ENCODE peak calls at places on chromosomes 12 and 14, in eight cellular contexts. One of them, this sample, is unnamed.

GRCh38 chr12:22656835-22657234 is 31.9 kb downstream of the ETNK1 start:
- DNase-seq in thoracic aorta: no peak
- DNase-seq in A549: no peak
- DNase-seq in endothelial cell of umbilical vein: no peak
- DNase-seq in transverse colon: no peak
- DNase-seq in ovary: no peak
- DNase-seq in IMR-90: no peak
- DNase-seq in tibial artery: no peak
- DNase-seq in this sample: no peak

GRCh38 chr14:54651018-54651351 is 84.1 kb downstream of the SAMD4A start:
- DNase-seq in IMR-90: no peak
- DNase-seq in thoracic aorta: no peak
- DNase-seq in A549: peak; percentile 19
- DNase-seq in tibial artery: no peak
- DNase-seq in transverse colon: no peak
- DNase-seq in endothelial cell of umbilical vein: peak; percentile 41
- DNase-seq in ovary: no peak
- DNase-seq in this sample: no peak

GRCh38 chr12:125114365-125115141 is 49.3 kb downstream of the AACS start:
- DNase-seq in IMR-90: no peak
- DNase-seq in tibial artery: no peak
- DNase-seq in ovary: no peak
- DNase-seq in thoracic aorta: no peak
- DNase-seq in A549: no peak
- DNase-seq in endothelial cell of umbilical vein: no peak
- DNase-seq in transverse colon: no peak
- DNase-seq in this sample: no peak

GRCh38 chr12:98745578-98746391 is 100.7 kb downstream of the APAF1 start:
- DNase-seq in transverse colon: no peak
- DNase-seq in thoracic aorta: no peak
- DNase-seq in endothelial cell of umbilical vein: peak; percentile 39
- DNase-seq in IMR-90: peak; percentile 11
- DNase-seq in ovary: peak; percentile 41
- DNase-seq in A549: no peak
- DNase-seq in tibial artery: no peak
- DNase-seq in this sample: no peak

GRCh38 chr12:2112401-2112800 is 59.6 kb downstream of the CACNA1C start:
- DNase-seq in A549: no peak
- DNase-seq in endothelial cell of umbilical vein: no peak
- DNase-seq in tibial artery: peak; percentile 28
- DNase-seq in IMR-90: no peak
- DNase-seq in transverse colon: peak; percentile 38
- DNase-seq in ovary: no peak
- DNase-seq in thoracic aorta: no peak
- DNase-seq in this sample: no peak

GRCh38 chr14:90499121-90499520 is 102.3 kb downstream of the CALM1 start:
- DNase-seq in endothelial cell of umbilical vein: no peak
- DNase-seq in A549: no peak
- DNase-seq in transverse colon: no peak
- DNase-seq in tibial artery: peak; percentile 31
- DNase-seq in IMR-90: no peak
- DNase-seq in ovary: no peak
- DNase-seq in thoracic aorta: no peak
- DNase-seq in this sample: peak; percentile 27

GRCh38 chr12:29088611-29089219 is 60.4 kb upstream of the FAR2 start:
- DNase-seq in IMR-90: peak; percentile 16
- DNase-seq in tibial artery: no peak
- DNase-seq in A549: peak; percentile 4
- DNase-seq in thoracic aorta: no peak
- DNase-seq in endothelial cell of umbilical vein: peak; percentile 53
- DNase-seq in transverse colon: no peak
- DNase-seq in ovary: no peak
- DNase-seq in this sample: no peak

GRCh38 chr12:2301531-2302461 is 249.0 kb downstream of the CACNA1C start:
- DNase-seq in A549: no peak
- DNase-seq in tibial artery: peak; percentile 95
- DNase-seq in transverse colon: no peak
- DNase-seq in IMR-90: peak; percentile 80
- DNase-seq in thoracic aorta: peak; percentile 46
- DNase-seq in ovary: no peak
- DNase-seq in endothelial cell of umbilical vein: no peak
- DNase-seq in this sample: peak; percentile 90

GRCh38 chr12:67726868-67727267 is 78.3 kb downstream of the DYRK2 start:
- DNase-seq in tibial artery: no peak
- DNase-seq in A549: no peak
- DNase-seq in ovary: no peak
- DNase-seq in IMR-90: no peak
- DNase-seq in endothelial cell of umbilical vein: no peak
- DNase-seq in thoracic aorta: no peak
- DNase-seq in transverse colon: no peak
- DNase-seq in this sample: no peak

GRCh38 chr14:88518592-88519512 is 36.0 kb downstream of the PTPN21 start:
- DNase-seq in tibial artery: no peak
- DNase-seq in transverse colon: no peak
- DNase-seq in thoracic aorta: no peak
- DNase-seq in IMR-90: peak; percentile 88
- DNase-seq in endothelial cell of umbilical vein: peak; percentile 6
- DNase-seq in ovary: no peak
- DNase-seq in A549: peak; percentile 15
- DNase-seq in this sample: no peak

GRCh38 chr12:62879691-62880090 is 55.3 kb downstream of the PPM1H start:
- DNase-seq in thoracic aorta: no peak
- DNase-seq in transverse colon: no peak
- DNase-seq in tibial artery: no peak
- DNase-seq in ovary: no peak
- DNase-seq in IMR-90: no peak
- DNase-seq in A549: no peak
- DNase-seq in endothelial cell of umbilical vein: no peak
- DNase-seq in this sample: no peak

GRCh38 chr14:38309522-38310262 is 53.8 kb upstream of the CLEC14A start:
- DNase-seq in endothelial cell of umbilical vein: no peak
- DNase-seq in IMR-90: no peak
- DNase-seq in ovary: no peak
- DNase-seq in tibial artery: no peak
- DNase-seq in thoracic aorta: no peak
- DNase-seq in A549: no peak
- DNase-seq in transverse colon: no peak
- DNase-seq in this sample: no peak

GRCh38 chr12:89650239-89650638 is 58.4 kb downstream of the ATP2B1 start:
- DNase-seq in ovary: no peak
- DNase-seq in thoracic aorta: no peak
- DNase-seq in transverse colon: no peak
- DNase-seq in endothelial cell of umbilical vein: no peak
- DNase-seq in tibial artery: no peak
- DNase-seq in A549: no peak
- DNase-seq in IMR-90: peak; percentile 5
- DNase-seq in this sample: no peak

GRCh38 chr14:77598366-77599050 is 17.9 kb downstream of the SPTLC2 start:
- DNase-seq in ovary: no peak
- DNase-seq in tibial artery: no peak
- DNase-seq in A549: no peak
- DNase-seq in IMR-90: no peak
- DNase-seq in endothelial cell of umbilical vein: no peak
- DNase-seq in thoracic aorta: no peak
- DNase-seq in transverse colon: peak; percentile 37
- DNase-seq in this sample: no peak

GRCh38 chr12:92378682-92379479 is 233.2 kb upstream of the BTG1 start:
- DNase-seq in transverse colon: no peak
- DNase-seq in IMR-90: no peak
- DNase-seq in ovary: no peak
- DNase-seq in endothelial cell of umbilical vein: no peak
- DNase-seq in A549: no peak
- DNase-seq in thoracic aorta: no peak
- DNase-seq in tibial artery: no peak
- DNase-seq in this sample: no peak

GRCh38 chr14:95330591-95331370 is 11.1 kb upstream of the CLMN start:
- DNase-seq in ovary: no peak
- DNase-seq in IMR-90: no peak
- DNase-seq in thoracic aorta: no peak
- DNase-seq in endothelial cell of umbilical vein: no peak
- DNase-seq in tibial artery: no peak
- DNase-seq in A549: no peak
- DNase-seq in transverse colon: no peak
- DNase-seq in this sample: no peak

GRCh38 chr12:3130053-3130805 is 53.0 kb downstream of the TSPAN9 start:
- DNase-seq in A549: no peak
- DNase-seq in transverse colon: no peak
- DNase-seq in endothelial cell of umbilical vein: peak; percentile 28
- DNase-seq in IMR-90: peak; percentile 19
- DNase-seq in ovary: no peak
- DNase-seq in thoracic aorta: no peak
- DNase-seq in tibial artery: peak; percentile 72
- DNase-seq in this sample: no peak

DNA sequence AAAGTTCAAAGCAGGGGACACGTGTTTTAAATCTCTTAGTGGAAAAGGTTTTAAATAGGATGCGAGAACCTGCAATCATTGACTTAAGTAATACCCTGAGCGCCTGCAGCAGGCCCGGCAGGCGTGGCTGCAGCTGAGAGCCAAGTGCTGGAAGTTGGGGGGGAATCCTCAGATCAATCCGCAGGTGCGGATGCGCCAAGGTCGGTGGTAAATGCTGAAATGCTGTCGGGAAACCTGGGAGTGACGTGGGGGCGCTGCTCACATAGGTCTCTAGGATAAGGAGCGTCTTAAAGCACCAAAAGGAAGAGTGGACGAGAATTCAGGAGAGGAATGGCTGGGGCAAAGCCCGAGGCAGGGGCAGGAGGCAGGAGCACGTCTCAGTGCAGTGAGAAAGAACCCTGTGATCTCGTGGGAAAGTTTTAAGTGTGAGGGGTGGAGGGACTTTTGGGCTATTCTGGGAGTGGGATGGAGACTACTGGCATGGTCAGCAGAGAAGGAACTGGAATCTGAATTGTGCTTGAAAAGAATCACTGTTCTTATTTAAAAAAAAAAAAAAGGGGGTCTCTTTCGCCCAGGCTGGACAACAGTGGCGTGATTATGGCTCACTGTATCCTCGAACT is 883 bp upstream of the CDCA4 start:
- DNase-seq in endothelial cell of umbilical vein: no peak
- DNase-seq in thoracic aorta: no peak
- DNase-seq in ovary: peak; percentile 31
- DNase-seq in transverse colon: peak; percentile 64
- DNase-seq in IMR-90: peak; percentile 44
- DNase-seq in A549: peak; percentile 84
- DNase-seq in tibial artery: no peak
- DNase-seq in this sample: no peak
- TF ChIP-seq CTCF in endothelial cell of umbilical vein: no peak
- TF ChIP-seq CTCF in thoracic aorta: no peak
- TF ChIP-seq CTCF in ovary: no peak
- TF ChIP-seq CTCF in transverse colon: no peak
- TF ChIP-seq CTCF in IMR-90: no peak
- TF ChIP-seq CTCF in A549: peak; percentile 27
- TF ChIP-seq CTCF in tibial artery: no peak
- TF ChIP-seq CTCF in this sample: no peak

DNA sequence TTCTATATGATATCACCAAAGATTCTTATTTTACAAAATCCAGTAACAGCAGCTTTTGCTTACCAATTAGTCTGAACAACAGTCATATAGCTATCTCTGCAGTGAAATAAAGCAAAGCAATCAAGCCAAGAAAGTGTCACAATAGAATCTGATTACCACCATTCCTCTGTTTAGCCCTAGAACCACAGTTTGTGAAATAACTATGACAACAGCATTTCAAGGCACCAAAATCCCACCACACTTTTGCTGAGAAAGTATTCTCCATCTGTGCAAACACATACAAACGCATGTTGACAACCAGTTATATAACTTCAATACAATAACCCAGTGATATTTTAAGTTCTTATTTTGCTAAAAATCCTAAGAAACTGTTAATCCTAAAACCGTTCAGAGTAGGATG is 7.4 kb downstream of the PPP1R13B start:
- DNase-seq in ovary: no peak
- DNase-seq in tibial artery: no peak
- DNase-seq in thoracic aorta: no peak
- DNase-seq in endothelial cell of umbilical vein: no peak
- DNase-seq in transverse colon: no peak
- DNase-seq in IMR-90: no peak
- DNase-seq in A549: no peak
- DNase-seq in this sample: no peak
- H3K4me1 ChIP-seq in ovary: peaks cover 6% of the 10 kb centered on the region
- H3K4me1 ChIP-seq in tibial artery: no peaks in the 10 kb centered on the region
- H3K4me1 ChIP-seq in thoracic aorta: no peaks in the 10 kb centered on the region
- H3K4me1 ChIP-seq in endothelial cell of umbilical vein: peaks cover 9% of the 10 kb centered on the region
- H3K4me1 ChIP-seq in transverse colon: no peaks in the 10 kb centered on the region
- H3K4me1 ChIP-seq in IMR-90: no peaks in the 10 kb centered on the region
- H3K4me1 ChIP-seq in A549: no peaks in the 10 kb centered on the region
- H3K4me1 ChIP-seq in this sample: no peaks in the 10 kb centered on the region

DNA sequence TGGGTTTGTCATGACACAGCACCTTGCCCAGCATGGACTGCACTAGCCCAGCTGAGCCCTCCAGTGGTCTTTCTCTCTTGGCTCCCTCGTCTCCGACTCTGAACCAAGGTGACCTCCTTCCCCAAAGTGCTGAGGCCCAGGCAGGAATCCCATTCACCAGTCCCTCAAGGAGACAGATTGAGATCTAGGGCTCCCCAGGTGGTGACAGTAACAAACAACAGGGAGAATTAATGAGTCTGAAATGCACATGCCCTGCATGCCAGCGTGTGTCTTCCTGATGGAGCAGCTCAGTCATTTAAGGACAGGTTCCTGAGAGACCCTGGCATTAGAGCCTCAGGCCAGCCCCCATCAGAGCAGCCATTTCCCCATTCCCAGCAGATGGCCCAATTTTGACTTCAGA is 51.4 kb upstream of the OAS1 start:
- DNase-seq in transverse colon: no peak
- DNase-seq in A549: peak; percentile 66
- DNase-seq in endothelial cell of umbilical vein: no peak
- DNase-seq in tibial artery: no peak
- DNase-seq in thoracic aorta: no peak
- DNase-seq in IMR-90: no peak
- DNase-seq in ovary: no peak
- DNase-seq in this sample: no peak
- TF ChIP-seq CTCF in transverse colon: no peak
- TF ChIP-seq CTCF in A549: peak; percentile 45
- TF ChIP-seq CTCF in endothelial cell of umbilical vein: peak; percentile 17
- TF ChIP-seq CTCF in tibial artery: no peak
- TF ChIP-seq CTCF in thoracic aorta: no peak
- TF ChIP-seq CTCF in IMR-90: no peak
- TF ChIP-seq CTCF in ovary: no peak
- TF ChIP-seq CTCF in this sample: no peak

DNA sequence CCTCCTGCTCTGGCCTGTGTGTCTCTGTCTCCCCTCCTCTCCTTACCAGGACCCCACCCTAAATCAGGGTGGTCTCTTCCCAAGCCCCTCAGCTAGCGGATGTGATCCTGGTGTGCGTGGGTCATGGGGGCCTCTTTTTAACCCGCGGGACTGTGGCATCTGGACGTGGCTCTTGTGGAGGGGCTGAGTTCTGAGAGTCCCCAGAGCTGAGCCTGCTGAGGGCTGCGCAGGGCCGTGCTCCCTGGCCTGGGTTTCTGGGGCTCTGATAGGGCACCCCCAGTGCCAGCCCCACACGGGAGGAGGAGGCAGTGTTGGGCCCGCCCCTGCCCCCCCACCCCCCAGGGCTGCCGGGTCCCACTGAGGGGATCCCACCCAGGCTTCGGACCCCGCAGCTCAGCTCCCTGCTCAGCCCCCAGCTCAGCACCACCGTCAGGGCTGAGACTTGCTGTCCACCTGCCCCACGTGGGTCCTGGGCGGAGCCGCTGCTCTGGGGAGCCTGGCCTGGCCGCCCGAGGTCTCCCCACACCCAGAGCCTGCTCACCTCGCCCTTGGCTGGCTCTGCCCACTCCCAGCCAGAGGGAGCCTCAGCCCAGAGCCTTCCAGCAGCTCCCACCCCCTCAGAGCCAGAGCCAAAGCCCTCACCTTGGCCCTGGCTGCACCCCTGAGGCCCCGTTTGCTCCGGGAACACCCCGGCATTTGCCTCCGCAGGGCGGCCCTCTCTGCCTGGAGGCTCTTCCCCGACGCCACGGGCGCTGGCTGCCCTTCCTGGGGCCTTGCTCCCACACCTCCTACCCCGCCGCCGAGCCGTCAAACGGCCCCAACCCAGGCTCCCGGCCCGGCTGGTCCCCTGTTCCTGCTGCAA is 31.5 kb downstream of the NOC4L start:
- DNase-seq in transverse colon: no peak
- DNase-seq in tibial artery: no peak
- DNase-seq in endothelial cell of umbilical vein: no peak
- DNase-seq in A549: no peak
- DNase-seq in thoracic aorta: no peak
- DNase-seq in IMR-90: no peak
- DNase-seq in ovary: no peak
- DNase-seq in this sample: no peak
- H3K4me1 ChIP-seq in transverse colon: no peaks in the 10 kb centered on the region
- H3K4me1 ChIP-seq in tibial artery: no peaks in the 10 kb centered on the region
- H3K4me1 ChIP-seq in endothelial cell of umbilical vein: no peaks in the 10 kb centered on the region
- H3K4me1 ChIP-seq in A549: peaks cover 9% of the 10 kb centered on the region
- H3K4me1 ChIP-seq in thoracic aorta: no peaks in the 10 kb centered on the region
- H3K4me1 ChIP-seq in IMR-90: peaks cover 1% of the 10 kb centered on the region
- H3K4me1 ChIP-seq in ovary: no peaks in the 10 kb centered on the region
- H3K4me1 ChIP-seq in this sample: no peaks in the 10 kb centered on the region